ENCODE peak calls at places on chromosomes 2 and 18, in nine cellular contexts. One of them, this sample, is unnamed.
A peak's percentile ranks its signal among the peaks of the same experiment; 100 is the strongest.

GRCh38 chr2:165634855-165635254 is 159.2 kb downstream of the GALNT3 start:
- DNase-seq in thoracic aorta: no peak
- DNase-seq in choroid plexus epithelial cell: peak; percentile 93
- DNase-seq in heart left ventricle: peak; percentile 68
- DNase-seq in CD4-positive, alpha-beta memory T cell: no peak
- DNase-seq in activated CD8-positive, alpha-beta T cell treated with anti-CD3 and anti-CD28 coated beads for 36 hours: no peak
- DNase-seq in H4: peak; percentile 50
- DNase-seq in T-helper 2 cell treated with Interferon-gamma antibody and Interleukin-4, amounts not matched to agents 5 μg/mL and 100 μg/mL, for 36 hours: no peak
- DNase-seq in GM12891: no peak
- DNase-seq in this sample: no peak

GRCh38 chr2:71923887-71924533 is 223.7 kb downstream of the CYP26B1 start:
- DNase-seq in CD4-positive, alpha-beta memory T cell: peak; percentile 46
- DNase-seq in H4: peak; percentile 67
- DNase-seq in GM12891: peak; percentile 59
- DNase-seq in T-helper 2 cell treated with Interferon-gamma antibody and Interleukin-4, amounts not matched to agents 5 μg/mL and 100 μg/mL, for 36 hours: peak; percentile 29
- DNase-seq in choroid plexus epithelial cell: peak; percentile 88
- DNase-seq in thoracic aorta: no peak
- DNase-seq in activated CD8-positive, alpha-beta T cell treated with anti-CD3 and anti-CD28 coated beads for 36 hours: peak; percentile 74
- DNase-seq in heart left ventricle: no peak
- DNase-seq in this sample: peak; percentile 73

GRCh38 chr2:179096090-179096489 is 46.2 kb upstream of the CCDC141 start:
- DNase-seq in H4: no peak
- DNase-seq in thoracic aorta: no peak
- DNase-seq in GM12891: no peak
- DNase-seq in heart left ventricle: no peak
- DNase-seq in CD4-positive, alpha-beta memory T cell: peak; percentile 17
- DNase-seq in activated CD8-positive, alpha-beta T cell treated with anti-CD3 and anti-CD28 coated beads for 36 hours: peak; percentile 38
- DNase-seq in choroid plexus epithelial cell: no peak
- DNase-seq in T-helper 2 cell treated with Interferon-gamma antibody and Interleukin-4, amounts not matched to agents 5 μg/mL and 100 μg/mL, for 36 hours: no peak
- DNase-seq in this sample: no peak

GRCh38 chr2:63040586-63040985 is 10.0 kb upstream of the OTX1 start:
- DNase-seq in H4: no peak
- DNase-seq in heart left ventricle: no peak
- DNase-seq in activated CD8-positive, alpha-beta T cell treated with anti-CD3 and anti-CD28 coated beads for 36 hours: no peak
- DNase-seq in T-helper 2 cell treated with Interferon-gamma antibody and Interleukin-4, amounts not matched to agents 5 μg/mL and 100 μg/mL, for 36 hours: no peak
- DNase-seq in GM12891: no peak
- DNase-seq in thoracic aorta: no peak
- DNase-seq in CD4-positive, alpha-beta memory T cell: no peak
- DNase-seq in choroid plexus epithelial cell: no peak
- DNase-seq in this sample: no peak

GRCh38 chr2:119702918-119703401 is 24.0 kb downstream of the TMEM177 start:
- DNase-seq in choroid plexus epithelial cell: peak; percentile 70
- DNase-seq in GM12891: peak; percentile 76
- DNase-seq in activated CD8-positive, alpha-beta T cell treated with anti-CD3 and anti-CD28 coated beads for 36 hours: peak; percentile 75
- DNase-seq in H4: peak; percentile 58
- DNase-seq in thoracic aorta: no peak
- DNase-seq in T-helper 2 cell treated with Interferon-gamma antibody and Interleukin-4, amounts not matched to agents 5 μg/mL and 100 μg/mL, for 36 hours: peak; percentile 62
- DNase-seq in heart left ventricle: peak; percentile 64
- DNase-seq in CD4-positive, alpha-beta memory T cell: peak; percentile 63
- DNase-seq in this sample: peak; percentile 40

GRCh38 chr2:179478771-179479170 is 214.1 kb upstream of the SESTD1 start:
- DNase-seq in CD4-positive, alpha-beta memory T cell: no peak
- DNase-seq in T-helper 2 cell treated with Interferon-gamma antibody and Interleukin-4, amounts not matched to agents 5 μg/mL and 100 μg/mL, for 36 hours: no peak
- DNase-seq in heart left ventricle: no peak
- DNase-seq in H4: no peak
- DNase-seq in thoracic aorta: no peak
- DNase-seq in choroid plexus epithelial cell: no peak
- DNase-seq in activated CD8-positive, alpha-beta T cell treated with anti-CD3 and anti-CD28 coated beads for 36 hours: no peak
- DNase-seq in GM12891: no peak
- DNase-seq in this sample: no peak

GRCh38 chr2:203451011-203451410 is 84.1 kb downstream of the RAPH1 start:
- DNase-seq in H4: no peak
- DNase-seq in thoracic aorta: no peak
- DNase-seq in choroid plexus epithelial cell: peak; percentile 60
- DNase-seq in activated CD8-positive, alpha-beta T cell treated with anti-CD3 and anti-CD28 coated beads for 36 hours: no peak
- DNase-seq in heart left ventricle: no peak
- DNase-seq in T-helper 2 cell treated with Interferon-gamma antibody and Interleukin-4, amounts not matched to agents 5 μg/mL and 100 μg/mL, for 36 hours: no peak
- DNase-seq in GM12891: no peak
- DNase-seq in CD4-positive, alpha-beta memory T cell: no peak
- DNase-seq in this sample: no peak

GRCh38 chr18:44731866-44732555 is 51.3 kb downstream of the SETBP1 start:
- DNase-seq in H4: no peak
- DNase-seq in T-helper 2 cell treated with Interferon-gamma antibody and Interleukin-4, amounts not matched to agents 5 μg/mL and 100 μg/mL, for 36 hours: no peak
- DNase-seq in GM12891: no peak
- DNase-seq in thoracic aorta: no peak
- DNase-seq in activated CD8-positive, alpha-beta T cell treated with anti-CD3 and anti-CD28 coated beads for 36 hours: no peak
- DNase-seq in choroid plexus epithelial cell: no peak
- DNase-seq in CD4-positive, alpha-beta memory T cell: no peak
- DNase-seq in heart left ventricle: no peak
- DNase-seq in this sample: no peak

GRCh38 chr2:237791977-237792727 is 6.4 kb upstream of the RBM44 start:
- DNase-seq in thoracic aorta: no peak
- DNase-seq in CD4-positive, alpha-beta memory T cell: no peak
- DNase-seq in H4: no peak
- DNase-seq in heart left ventricle: no peak
- DNase-seq in T-helper 2 cell treated with Interferon-gamma antibody and Interleukin-4, amounts not matched to agents 5 μg/mL and 100 μg/mL, for 36 hours: no peak
- DNase-seq in choroid plexus epithelial cell: peak; percentile 43
- DNase-seq in GM12891: no peak
- DNase-seq in activated CD8-positive, alpha-beta T cell treated with anti-CD3 and anti-CD28 coated beads for 36 hours: no peak
- DNase-seq in this sample: no peak

GRCh38 chr2:235576337-235576910 is 82.6 kb downstream of the AGAP1 start:
- DNase-seq in thoracic aorta: no peak
- DNase-seq in heart left ventricle: no peak
- DNase-seq in T-helper 2 cell treated with Interferon-gamma antibody and Interleukin-4, amounts not matched to agents 5 μg/mL and 100 μg/mL, for 36 hours: no peak
- DNase-seq in activated CD8-positive, alpha-beta T cell treated with anti-CD3 and anti-CD28 coated beads for 36 hours: no peak
- DNase-seq in CD4-positive, alpha-beta memory T cell: no peak
- DNase-seq in choroid plexus epithelial cell: no peak
- DNase-seq in GM12891: no peak
- DNase-seq in H4: no peak
- DNase-seq in this sample: no peak

GRCh38 chr2:239309398-239310245 is 91.2 kb downstream of the HDAC4 start:
- DNase-seq in activated CD8-positive, alpha-beta T cell treated with anti-CD3 and anti-CD28 coated beads for 36 hours: no peak
- DNase-seq in heart left ventricle: no peak
- DNase-seq in choroid plexus epithelial cell: no peak
- DNase-seq in H4: no peak
- DNase-seq in GM12891: no peak
- DNase-seq in thoracic aorta: no peak
- DNase-seq in T-helper 2 cell treated with Interferon-gamma antibody and Interleukin-4, amounts not matched to agents 5 μg/mL and 100 μg/mL, for 36 hours: no peak
- DNase-seq in CD4-positive, alpha-beta memory T cell: no peak
- DNase-seq in this sample: no peak

GRCh38 chr2:112805542-112805941 is 21.2 kb upstream of the IL1A start:
- DNase-seq in choroid plexus epithelial cell: peak; percentile 31
- DNase-seq in GM12891: no peak
- DNase-seq in activated CD8-positive, alpha-beta T cell treated with anti-CD3 and anti-CD28 coated beads for 36 hours: no peak
- DNase-seq in CD4-positive, alpha-beta memory T cell: no peak
- DNase-seq in thoracic aorta: no peak
- DNase-seq in heart left ventricle: no peak
- DNase-seq in T-helper 2 cell treated with Interferon-gamma antibody and Interleukin-4, amounts not matched to agents 5 μg/mL and 100 μg/mL, for 36 hours: no peak
- DNase-seq in H4: no peak
- DNase-seq in this sample: no peak

GRCh38 chr18:23689616-23690504 is 607 bp downstream of the LAMA3 start:
- DNase-seq in choroid plexus epithelial cell: no peak
- DNase-seq in heart left ventricle: no peak
- DNase-seq in GM12891: peak; percentile 45
- DNase-seq in activated CD8-positive, alpha-beta T cell treated with anti-CD3 and anti-CD28 coated beads for 36 hours: peak; percentile 11
- DNase-seq in CD4-positive, alpha-beta memory T cell: peak; percentile 3
- DNase-seq in T-helper 2 cell treated with Interferon-gamma antibody and Interleukin-4, amounts not matched to agents 5 μg/mL and 100 μg/mL, for 36 hours: no peak
- DNase-seq in H4: no peak
- DNase-seq in thoracic aorta: no peak
- DNase-seq in this sample: no peak

GRCh38 chr2:15730545-15731212 is 139.0 kb downstream of the DDX1 start:
- DNase-seq in GM12891: no peak
- DNase-seq in activated CD8-positive, alpha-beta T cell treated with anti-CD3 and anti-CD28 coated beads for 36 hours: no peak
- DNase-seq in T-helper 2 cell treated with Interferon-gamma antibody and Interleukin-4, amounts not matched to agents 5 μg/mL and 100 μg/mL, for 36 hours: no peak
- DNase-seq in heart left ventricle: peak; percentile 97
- DNase-seq in H4: peak; percentile 75
- DNase-seq in CD4-positive, alpha-beta memory T cell: no peak
- DNase-seq in choroid plexus epithelial cell: peak; percentile 99
- DNase-seq in thoracic aorta: peak; percentile 40
- DNase-seq in this sample: peak; percentile 76

GRCh38 chr18:50947899-50948298 is 19.9 kb upstream of the ELAC1 start:
- DNase-seq in GM12891: no peak
- DNase-seq in H4: no peak
- DNase-seq in T-helper 2 cell treated with Interferon-gamma antibody and Interleukin-4, amounts not matched to agents 5 μg/mL and 100 μg/mL, for 36 hours: no peak
- DNase-seq in activated CD8-positive, alpha-beta T cell treated with anti-CD3 and anti-CD28 coated beads for 36 hours: no peak
- DNase-seq in CD4-positive, alpha-beta memory T cell: no peak
- DNase-seq in thoracic aorta: no peak
- DNase-seq in heart left ventricle: no peak
- DNase-seq in choroid plexus epithelial cell: peak; percentile 30
- DNase-seq in this sample: no peak

GRCh38 chr2:121527009-121527682 is 3.5 kb upstream of the RNU4ATAC start:
- DNase-seq in H4: no peak
- DNase-seq in thoracic aorta: no peak
- DNase-seq in GM12891: no peak
- DNase-seq in choroid plexus epithelial cell: peak; percentile 78
- DNase-seq in heart left ventricle: no peak
- DNase-seq in CD4-positive, alpha-beta memory T cell: no peak
- DNase-seq in T-helper 2 cell treated with Interferon-gamma antibody and Interleukin-4, amounts not matched to agents 5 μg/mL and 100 μg/mL, for 36 hours: peak; percentile 28
- DNase-seq in activated CD8-positive, alpha-beta T cell treated with anti-CD3 and anti-CD28 coated beads for 36 hours: peak; percentile 77
- DNase-seq in this sample: no peak

GRCh38 chr2:190571666-190572065 is 37.1 kb upstream of the NEMP2 start:
- DNase-seq in H4: no peak
- DNase-seq in thoracic aorta: no peak
- DNase-seq in heart left ventricle: no peak
- DNase-seq in T-helper 2 cell treated with Interferon-gamma antibody and Interleukin-4, amounts not matched to agents 5 μg/mL and 100 μg/mL, for 36 hours: no peak
- DNase-seq in GM12891: no peak
- DNase-seq in activated CD8-positive, alpha-beta T cell treated with anti-CD3 and anti-CD28 coated beads for 36 hours: no peak
- DNase-seq in choroid plexus epithelial cell: no peak
- DNase-seq in CD4-positive, alpha-beta memory T cell: no peak
- DNase-seq in this sample: no peak

GRCh38 chr2:2720351-2720750 is 389.3 kb upstream of the MYT1L start:
- DNase-seq in CD4-positive, alpha-beta memory T cell: no peak
- DNase-seq in thoracic aorta: no peak
- DNase-seq in GM12891: no peak
- DNase-seq in activated CD8-positive, alpha-beta T cell treated with anti-CD3 and anti-CD28 coated beads for 36 hours: no peak
- DNase-seq in H4: no peak
- DNase-seq in T-helper 2 cell treated with Interferon-gamma antibody and Interleukin-4, amounts not matched to agents 5 μg/mL and 100 μg/mL, for 36 hours: no peak
- DNase-seq in choroid plexus epithelial cell: no peak
- DNase-seq in heart left ventricle: no peak
- DNase-seq in this sample: no peak

GRCh38 chr2:26938399-26938798 is 32.0 kb upstream of the MAPRE3 start:
- DNase-seq in choroid plexus epithelial cell: peak; percentile 24
- DNase-seq in activated CD8-positive, alpha-beta T cell treated with anti-CD3 and anti-CD28 coated beads for 36 hours: no peak
- DNase-seq in GM12891: no peak
- DNase-seq in CD4-positive, alpha-beta memory T cell: no peak
- DNase-seq in heart left ventricle: no peak
- DNase-seq in T-helper 2 cell treated with Interferon-gamma antibody and Interleukin-4, amounts not matched to agents 5 μg/mL and 100 μg/mL, for 36 hours: no peak
- DNase-seq in thoracic aorta: no peak
- DNase-seq in H4: no peak
- DNase-seq in this sample: no peak

GRCh38 chr2:71559080-71559827 is 105.9 kb downstream of the DYSF start:
- DNase-seq in GM12891: no peak
- DNase-seq in H4: no peak
- DNase-seq in heart left ventricle: no peak
- DNase-seq in choroid plexus epithelial cell: no peak
- DNase-seq in thoracic aorta: no peak
- DNase-seq in T-helper 2 cell treated with Interferon-gamma antibody and Interleukin-4, amounts not matched to agents 5 μg/mL and 100 μg/mL, for 36 hours: no peak
- DNase-seq in CD4-positive, alpha-beta memory T cell: no peak
- DNase-seq in activated CD8-positive, alpha-beta T cell treated with anti-CD3 and anti-CD28 coated beads for 36 hours: no peak
- DNase-seq in this sample: no peak

GRCh38 chr18:13381907-13382682 is 163.5 kb downstream of the LDLRAD4 start:
- DNase-seq in GM12891: peak; percentile 50
- DNase-seq in H4: no peak
- DNase-seq in heart left ventricle: peak; percentile 82
- DNase-seq in CD4-positive, alpha-beta memory T cell: peak; percentile 85
- DNase-seq in activated CD8-positive, alpha-beta T cell treated with anti-CD3 and anti-CD28 coated beads for 36 hours: peak; percentile 48
- DNase-seq in thoracic aorta: peak; percentile 46
- DNase-seq in choroid plexus epithelial cell: peak; percentile 83
- DNase-seq in T-helper 2 cell treated with Interferon-gamma antibody and Interleukin-4, amounts not matched to agents 5 μg/mL and 100 μg/mL, for 36 hours: no peak
- DNase-seq in this sample: peak; percentile 68

GRCh38 chr2:20930928-20931327 is 108.0 kb upstream of the LDAH start:
- DNase-seq in T-helper 2 cell treated with Interferon-gamma antibody and Interleukin-4, amounts not matched to agents 5 μg/mL and 100 μg/mL, for 36 hours: no peak
- DNase-seq in CD4-positive, alpha-beta memory T cell: no peak
- DNase-seq in thoracic aorta: no peak
- DNase-seq in H4: peak; percentile 45
- DNase-seq in heart left ventricle: no peak
- DNase-seq in activated CD8-positive, alpha-beta T cell treated with anti-CD3 and anti-CD28 coated beads for 36 hours: no peak
- DNase-seq in choroid plexus epithelial cell: peak; percentile 64
- DNase-seq in GM12891: no peak
- DNase-seq in this sample: no peak

GRCh38 chr2:24515335-24515734 is 24.3 kb downstream of the NCOA1 start:
- DNase-seq in H4: no peak
- DNase-seq in GM12891: no peak
- DNase-seq in thoracic aorta: no peak
- DNase-seq in CD4-positive, alpha-beta memory T cell: no peak
- DNase-seq in choroid plexus epithelial cell: no peak
- DNase-seq in T-helper 2 cell treated with Interferon-gamma antibody and Interleukin-4, amounts not matched to agents 5 μg/mL and 100 μg/mL, for 36 hours: no peak
- DNase-seq in activated CD8-positive, alpha-beta T cell treated with anti-CD3 and anti-CD28 coated beads for 36 hours: peak; percentile 56
- DNase-seq in heart left ventricle: no peak
- DNase-seq in this sample: no peak

GRCh38 chr18:58848685-58849084 is 16.0 kb upstream of the ZNF532 start:
- DNase-seq in T-helper 2 cell treated with Interferon-gamma antibody and Interleukin-4, amounts not matched to agents 5 μg/mL and 100 μg/mL, for 36 hours: no peak
- DNase-seq in heart left ventricle: no peak
- DNase-seq in GM12891: no peak
- DNase-seq in activated CD8-positive, alpha-beta T cell treated with anti-CD3 and anti-CD28 coated beads for 36 hours: no peak
- DNase-seq in H4: peak; percentile 85
- DNase-seq in thoracic aorta: no peak
- DNase-seq in CD4-positive, alpha-beta memory T cell: no peak
- DNase-seq in choroid plexus epithelial cell: peak; percentile 39
- DNase-seq in this sample: peak; percentile 93

GRCh38 chr2:198004921-198005829 is 200.8 kb downstream of the PLCL1 start:
- DNase-seq in CD4-positive, alpha-beta memory T cell: peak; percentile 48
- DNase-seq in choroid plexus epithelial cell: no peak
- DNase-seq in activated CD8-positive, alpha-beta T cell treated with anti-CD3 and anti-CD28 coated beads for 36 hours: peak; percentile 65
- DNase-seq in GM12891: no peak
- DNase-seq in H4: no peak
- DNase-seq in thoracic aorta: no peak
- DNase-seq in T-helper 2 cell treated with Interferon-gamma antibody and Interleukin-4, amounts not matched to agents 5 μg/mL and 100 μg/mL, for 36 hours: peak; percentile 52
- DNase-seq in heart left ventricle: no peak
- DNase-seq in this sample: no peak

GRCh38 chr2:10982931-10983701 is 71.4 kb downstream of the KCNF1 start:
- DNase-seq in GM12891: no peak
- DNase-seq in activated CD8-positive, alpha-beta T cell treated with anti-CD3 and anti-CD28 coated beads for 36 hours: no peak
- DNase-seq in choroid plexus epithelial cell: no peak
- DNase-seq in CD4-positive, alpha-beta memory T cell: no peak
- DNase-seq in heart left ventricle: peak; percentile 87
- DNase-seq in H4: no peak
- DNase-seq in T-helper 2 cell treated with Interferon-gamma antibody and Interleukin-4, amounts not matched to agents 5 μg/mL and 100 μg/mL, for 36 hours: no peak
- DNase-seq in thoracic aorta: no peak
- DNase-seq in this sample: no peak

GRCh38 chr18:70044626-70045025 is 97.0 kb upstream of the CD226 start:
- DNase-seq in activated CD8-positive, alpha-beta T cell treated with anti-CD3 and anti-CD28 coated beads for 36 hours: no peak
- DNase-seq in CD4-positive, alpha-beta memory T cell: no peak
- DNase-seq in heart left ventricle: no peak
- DNase-seq in choroid plexus epithelial cell: peak; percentile 98
- DNase-seq in GM12891: no peak
- DNase-seq in thoracic aorta: no peak
- DNase-seq in H4: peak; percentile 53
- DNase-seq in T-helper 2 cell treated with Interferon-gamma antibody and Interleukin-4, amounts not matched to agents 5 μg/mL and 100 μg/mL, for 36 hours: no peak
- DNase-seq in this sample: peak; percentile 60

GRCh38 chr18:23131693-23132319 is 3.5 kb upstream of the CABLES1 start:
- DNase-seq in H4: peak; percentile 76
- DNase-seq in heart left ventricle: peak; percentile 57
- DNase-seq in CD4-positive, alpha-beta memory T cell: peak; percentile 56
- DNase-seq in choroid plexus epithelial cell: peak; percentile 92
- DNase-seq in thoracic aorta: peak; percentile 40
- DNase-seq in GM12891: peak; percentile 56
- DNase-seq in activated CD8-positive, alpha-beta T cell treated with anti-CD3 and anti-CD28 coated beads for 36 hours: peak; percentile 68
- DNase-seq in T-helper 2 cell treated with Interferon-gamma antibody and Interleukin-4, amounts not matched to agents 5 μg/mL and 100 μg/mL, for 36 hours: peak; percentile 44
- DNase-seq in this sample: peak; percentile 76

GRCh38 chr18:12092398-12093229 is 1.0 kb upstream of the ANKRD62 start:
- DNase-seq in GM12891: no peak
- DNase-seq in choroid plexus epithelial cell: no peak
- DNase-seq in thoracic aorta: no peak
- DNase-seq in CD4-positive, alpha-beta memory T cell: no peak
- DNase-seq in heart left ventricle: peak; percentile 56
- DNase-seq in H4: no peak
- DNase-seq in activated CD8-positive, alpha-beta T cell treated with anti-CD3 and anti-CD28 coated beads for 36 hours: no peak
- DNase-seq in T-helper 2 cell treated with Interferon-gamma antibody and Interleukin-4, amounts not matched to agents 5 μg/mL and 100 μg/mL, for 36 hours: no peak
- DNase-seq in this sample: no peak

GRCh38 chr18:69889009-69889408 is 58.7 kb downstream of the CD226 start:
- DNase-seq in choroid plexus epithelial cell: no peak
- DNase-seq in heart left ventricle: no peak
- DNase-seq in GM12891: no peak
- DNase-seq in T-helper 2 cell treated with Interferon-gamma antibody and Interleukin-4, amounts not matched to agents 5 μg/mL and 100 μg/mL, for 36 hours: peak; percentile 62
- DNase-seq in H4: no peak
- DNase-seq in thoracic aorta: no peak
- DNase-seq in activated CD8-positive, alpha-beta T cell treated with anti-CD3 and anti-CD28 coated beads for 36 hours: peak; percentile 52
- DNase-seq in CD4-positive, alpha-beta memory T cell: no peak
- DNase-seq in this sample: peak; percentile 16

GRCh38 chr18:7174359-7175107 is 56.4 kb upstream of the LRRC30 start:
- DNase-seq in H4: peak; percentile 16
- DNase-seq in GM12891: no peak
- DNase-seq in thoracic aorta: no peak
- DNase-seq in T-helper 2 cell treated with Interferon-gamma antibody and Interleukin-4, amounts not matched to agents 5 μg/mL and 100 μg/mL, for 36 hours: no peak
- DNase-seq in activated CD8-positive, alpha-beta T cell treated with anti-CD3 and anti-CD28 coated beads for 36 hours: no peak
- DNase-seq in choroid plexus epithelial cell: peak; percentile 26
- DNase-seq in CD4-positive, alpha-beta memory T cell: no peak
- DNase-seq in heart left ventricle: no peak
- DNase-seq in this sample: no peak

This sample was measured in MV-4-11.